ENCODE peak calls at places on chromosomes 13 and 19, in seven cellular contexts. One of them, this sample, is unnamed. For H3K4me1, the result is how much of the 10 kb centered on the place peaks cover.

GRCh38 chr19:1967087-1967608 is 26.2 kb downstream of the CSNK1G2 start:
- DNase-seq in fibroblast of lung: no peak
- DNase-seq in adrenal gland: no peak
- DNase-seq in body of pancreas: no peak
- DNase-seq in ascending aorta: no peak
- DNase-seq in CD8-positive, alpha-beta T cell: peak
- DNase-seq in endodermal cell: no peak
- DNase-seq in this sample: no peak

GRCh38 chr13:101139076-101139475 is 277.2 kb downstream of the NALCN start:
- DNase-seq in adrenal gland: no peak
- DNase-seq in ascending aorta: no peak
- DNase-seq in endodermal cell: no peak
- DNase-seq in CD8-positive, alpha-beta T cell: no peak
- DNase-seq in body of pancreas: no peak
- DNase-seq in fibroblast of lung: no peak
- DNase-seq in this sample: no peak

GRCh38 chr13:70864731-70865130 is 756.5 kb upstream of the KLHL1 start:
- DNase-seq in CD8-positive, alpha-beta T cell: no peak
- DNase-seq in body of pancreas: no peak
- DNase-seq in fibroblast of lung: no peak
- DNase-seq in adrenal gland: no peak
- DNase-seq in endodermal cell: no peak
- DNase-seq in ascending aorta: no peak
- DNase-seq in this sample: no peak

GRCh38 chr13:19586904-19587634 is 25.7 kb upstream of the TPTE2 start:
- DNase-seq in CD8-positive, alpha-beta T cell: peak
- DNase-seq in ascending aorta: no peak
- DNase-seq in fibroblast of lung: peak
- DNase-seq in adrenal gland: peak
- DNase-seq in body of pancreas: peak
- DNase-seq in endodermal cell: no peak
- DNase-seq in this sample: peak

GRCh38 chr13:94480672-94481145 is 1.2 kb upstream of the DCT start:
- DNase-seq in ascending aorta: no peak
- DNase-seq in CD8-positive, alpha-beta T cell: no peak
- DNase-seq in endodermal cell: no peak
- DNase-seq in fibroblast of lung: peak
- DNase-seq in body of pancreas: no peak
- DNase-seq in adrenal gland: no peak
- DNase-seq in this sample: no peak

GRCh38 chr13:50213526-50213925 is 198.3 kb downstream of the KCNRG start:
- DNase-seq in body of pancreas: no peak
- DNase-seq in ascending aorta: no peak
- DNase-seq in CD8-positive, alpha-beta T cell: no peak
- DNase-seq in fibroblast of lung: no peak
- DNase-seq in endodermal cell: no peak
- DNase-seq in adrenal gland: no peak
- DNase-seq in this sample: no peak

GRCh38 chr13:111043575-111043982 is 71.5 kb upstream of the ARHGEF7 start:
- DNase-seq in adrenal gland: no peak
- DNase-seq in body of pancreas: no peak
- DNase-seq in CD8-positive, alpha-beta T cell: no peak
- DNase-seq in endodermal cell: no peak
- DNase-seq in ascending aorta: peak
- DNase-seq in fibroblast of lung: no peak
- DNase-seq in this sample: peak

GRCh38 chr13:23506821-23507210 is 63.4 kb upstream of the TNFRSF19 start:
- DNase-seq in body of pancreas: no peak
- DNase-seq in CD8-positive, alpha-beta T cell: no peak
- DNase-seq in adrenal gland: no peak
- DNase-seq in ascending aorta: no peak
- DNase-seq in endodermal cell: no peak
- DNase-seq in fibroblast of lung: peak
- DNase-seq in this sample: peak

GRCh38 chr13:110227416-110227815 is 79.5 kb downstream of the COL4A1 start:
- DNase-seq in body of pancreas: no peak
- DNase-seq in fibroblast of lung: no peak
- DNase-seq in endodermal cell: no peak
- DNase-seq in CD8-positive, alpha-beta T cell: no peak
- DNase-seq in adrenal gland: no peak
- DNase-seq in ascending aorta: no peak
- DNase-seq in this sample: no peak

GRCh38 chr13:82136880-82137279 is 1745.4 kb downstream of the SLITRK1 start:
- DNase-seq in CD8-positive, alpha-beta T cell: no peak
- DNase-seq in fibroblast of lung: no peak
- DNase-seq in ascending aorta: no peak
- DNase-seq in body of pancreas: no peak
- DNase-seq in adrenal gland: no peak
- DNase-seq in endodermal cell: no peak
- DNase-seq in this sample: peak

GRCh38 chr13:87235621-87236020 is 435.6 kb upstream of the SLITRK5 start:
- DNase-seq in ascending aorta: no peak
- DNase-seq in body of pancreas: no peak
- DNase-seq in fibroblast of lung: no peak
- DNase-seq in CD8-positive, alpha-beta T cell: no peak
- DNase-seq in endodermal cell: no peak
- DNase-seq in adrenal gland: no peak
- DNase-seq in this sample: peak

GRCh38 chr19:2385053-2385721 is 25.1 kb downstream of the TMPRSS9 start:
- DNase-seq in body of pancreas: peak
- DNase-seq in adrenal gland: peak
- DNase-seq in CD8-positive, alpha-beta T cell: no peak
- DNase-seq in ascending aorta: no peak
- DNase-seq in endodermal cell: peak
- DNase-seq in fibroblast of lung: peak
- DNase-seq in this sample: peak

GRCh38 chr19:53521373-53522202 is 16.4 kb upstream of the ZNF331 start:
- DNase-seq in body of pancreas: no peak
- DNase-seq in CD8-positive, alpha-beta T cell: no peak
- DNase-seq in endodermal cell: no peak
- DNase-seq in fibroblast of lung: no peak
- DNase-seq in adrenal gland: no peak
- DNase-seq in ascending aorta: no peak
- DNase-seq in this sample: peak

GRCh38 chr13:94858856-94859811 is 146.8 kb upstream of the SOX21 start:
- DNase-seq in endodermal cell: peak
- DNase-seq in adrenal gland: peak
- DNase-seq in body of pancreas: peak
- DNase-seq in CD8-positive, alpha-beta T cell: no peak
- DNase-seq in fibroblast of lung: peak
- DNase-seq in ascending aorta: peak
- DNase-seq in this sample: no peak

GRCh38 chr19:7982651-7983099 is 22.8 kb downstream of the ELAVL1 start:
- DNase-seq in fibroblast of lung: no peak
- DNase-seq in body of pancreas: no peak
- DNase-seq in CD8-positive, alpha-beta T cell: no peak
- DNase-seq in adrenal gland: peak
- DNase-seq in ascending aorta: no peak
- DNase-seq in endodermal cell: no peak
- DNase-seq in this sample: no peak

GRCh38 chr19:7177926-7178325 is 108.4 kb downstream of the ZNF557 start:
- DNase-seq in fibroblast of lung: no peak
- DNase-seq in ascending aorta: no peak
- DNase-seq in adrenal gland: no peak
- DNase-seq in endodermal cell: no peak
- DNase-seq in body of pancreas: no peak
- DNase-seq in CD8-positive, alpha-beta T cell: no peak
- DNase-seq in this sample: no peak

GRCh38 chr13:44921931-44922758 is 67.1 kb downstream of the NUFIP1 start:
- DNase-seq in CD8-positive, alpha-beta T cell: no peak
- DNase-seq in body of pancreas: peak
- DNase-seq in ascending aorta: peak
- DNase-seq in endodermal cell: no peak
- DNase-seq in adrenal gland: peak
- DNase-seq in fibroblast of lung: peak
- DNase-seq in this sample: peak

GRCh38 chr13:100063333-100063732 is 25.6 kb upstream of the PCCA start:
- DNase-seq in endodermal cell: no peak
- DNase-seq in ascending aorta: no peak
- DNase-seq in adrenal gland: no peak
- DNase-seq in fibroblast of lung: peak
- DNase-seq in CD8-positive, alpha-beta T cell: no peak
- DNase-seq in body of pancreas: no peak
- DNase-seq in this sample: no peak

GRCh38 chr19:958967-959685 is 25.0 kb upstream of the WDR18 start:
- DNase-seq in adrenal gland: no peak
- DNase-seq in CD8-positive, alpha-beta T cell: no peak
- DNase-seq in fibroblast of lung: peak
- DNase-seq in body of pancreas: no peak
- DNase-seq in endodermal cell: no peak
- DNase-seq in ascending aorta: no peak
- DNase-seq in this sample: peak

GRCh38 chr19:18647807-18648206 is 11.0 kb downstream of the KLHL26 start:
- DNase-seq in endodermal cell: no peak
- DNase-seq in fibroblast of lung: no peak
- DNase-seq in CD8-positive, alpha-beta T cell: no peak
- DNase-seq in ascending aorta: no peak
- DNase-seq in body of pancreas: no peak
- DNase-seq in adrenal gland: no peak
- DNase-seq in this sample: no peak
- H3K4me1 ChIP-seq in endodermal cell: under half
- H3K4me1 ChIP-seq in fibroblast of lung: under half
- H3K4me1 ChIP-seq in CD8-positive, alpha-beta T cell: under half
- H3K4me1 ChIP-seq in ascending aorta: under half
- H3K4me1 ChIP-seq in body of pancreas: under half
- H3K4me1 ChIP-seq in adrenal gland: under half
- H3K4me1 ChIP-seq in this sample: under half

GRCh38 chr19:13024126-13024957 is 29.1 kb downstream of the NFIX start:
- DNase-seq in endodermal cell: peak
- DNase-seq in fibroblast of lung: no peak
- DNase-seq in ascending aorta: no peak
- DNase-seq in adrenal gland: no peak
- DNase-seq in body of pancreas: no peak
- DNase-seq in CD8-positive, alpha-beta T cell: no peak
- DNase-seq in this sample: peak

GRCh38 chr19:13024958-13025653 is 29.8 kb downstream of the NFIX start:
- DNase-seq in fibroblast of lung: no peak
- DNase-seq in body of pancreas: no peak
- DNase-seq in CD8-positive, alpha-beta T cell: no peak
- DNase-seq in ascending aorta: no peak
- DNase-seq in endodermal cell: peak
- DNase-seq in adrenal gland: peak
- DNase-seq in this sample: peak

GRCh38 chr19:13023666-13024065 is 28.4 kb downstream of the NFIX start:
- DNase-seq in CD8-positive, alpha-beta T cell: no peak
- DNase-seq in endodermal cell: no peak
- DNase-seq in body of pancreas: no peak
- DNase-seq in adrenal gland: no peak
- DNase-seq in fibroblast of lung: peak
- DNase-seq in ascending aorta: no peak
- DNase-seq in this sample: peak

GRCh38 chr19:13022111-13022858 is 27.0 kb downstream of the NFIX start:
- DNase-seq in endodermal cell: no peak
- DNase-seq in adrenal gland: peak
- DNase-seq in CD8-positive, alpha-beta T cell: no peak
- DNase-seq in body of pancreas: peak
- DNase-seq in fibroblast of lung: peak
- DNase-seq in ascending aorta: peak
- DNase-seq in this sample: no peak

GRCh38 chr19:13022859-13023636 is 27.8 kb downstream of the NFIX start:
- DNase-seq in adrenal gland: peak
- DNase-seq in body of pancreas: peak
- DNase-seq in CD8-positive, alpha-beta T cell: no peak
- DNase-seq in ascending aorta: peak
- DNase-seq in endodermal cell: peak
- DNase-seq in fibroblast of lung: peak
- DNase-seq in this sample: peak
- TF ChIP-seq CTCF in adrenal gland: no peak
- TF ChIP-seq CTCF in body of pancreas: no peak
- TF ChIP-seq CTCF in CD8-positive, alpha-beta T cell: no peak
- TF ChIP-seq CTCF in ascending aorta: no peak
- TF ChIP-seq CTCF in endodermal cell: no peak
- TF ChIP-seq CTCF in fibroblast of lung: no peak
- TF ChIP-seq CTCF in this sample: no peak

GRCh38 chr19:17752865-17753639 is 1.8 kb downstream of the FCHO1 start:
- DNase-seq in ascending aorta: no peak
- DNase-seq in endodermal cell: no peak
- DNase-seq in body of pancreas: no peak
- DNase-seq in CD8-positive, alpha-beta T cell: no peak
- DNase-seq in fibroblast of lung: no peak
- DNase-seq in adrenal gland: no peak
- DNase-seq in this sample: no peak
- H3K4me1 ChIP-seq in ascending aorta: under half
- H3K4me1 ChIP-seq in endodermal cell: under half
- H3K4me1 ChIP-seq in body of pancreas: under half
- H3K4me1 ChIP-seq in CD8-positive, alpha-beta T cell: half or more
- H3K4me1 ChIP-seq in fibroblast of lung: under half
- H3K4me1 ChIP-seq in adrenal gland: under half
- H3K4me1 ChIP-seq in this sample: under half

GRCh38 chr13:112587767-112588489 is at the start of gene TUBGCP3:
- DNase-seq in fibroblast of lung: peak
- DNase-seq in adrenal gland: peak
- DNase-seq in CD8-positive, alpha-beta T cell: peak
- DNase-seq in ascending aorta: peak
- DNase-seq in body of pancreas: peak
- DNase-seq in endodermal cell: peak
- DNase-seq in this sample: peak
- TF ChIP-seq CTCF in fibroblast of lung: no peak
- TF ChIP-seq CTCF in adrenal gland: no peak
- TF ChIP-seq CTCF in CD8-positive, alpha-beta T cell: no peak
- TF ChIP-seq CTCF in ascending aorta: no peak
- TF ChIP-seq CTCF in body of pancreas: peak
- TF ChIP-seq CTCF in endodermal cell: peak
- TF ChIP-seq CTCF in this sample: no peak

DNA sequence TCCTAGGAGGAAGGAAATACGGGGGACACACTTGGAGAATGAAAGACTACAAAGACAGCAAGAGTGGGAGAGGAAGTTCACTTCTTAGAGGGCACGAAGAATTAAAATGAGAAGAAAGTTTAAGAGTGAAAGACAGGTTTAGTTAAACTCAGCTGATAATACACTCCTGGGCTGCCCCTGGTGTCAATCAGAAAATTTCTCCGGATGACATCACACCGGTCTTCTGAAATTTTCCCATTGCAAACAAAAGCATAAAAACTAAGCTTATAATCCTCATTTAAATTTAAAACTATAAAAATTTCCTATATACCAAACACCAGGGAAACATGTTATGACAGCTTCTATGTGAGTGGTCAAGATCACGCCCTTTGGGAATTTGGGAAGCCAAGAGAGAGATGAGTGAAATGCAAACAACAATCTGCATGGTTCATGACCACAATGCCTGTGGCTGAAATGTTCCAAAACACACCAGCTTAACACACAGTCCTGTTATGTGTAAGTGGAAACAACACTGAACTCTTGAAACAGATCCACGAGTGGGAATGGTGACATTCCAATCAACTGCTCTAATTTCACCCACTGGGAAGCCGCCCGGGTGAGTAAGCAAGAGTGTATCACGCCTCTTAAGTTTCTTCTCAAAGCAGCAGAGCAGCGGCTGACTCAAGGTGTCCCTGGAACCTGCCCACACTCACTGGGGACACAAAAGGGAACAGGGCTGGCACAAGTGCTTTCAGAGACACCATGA is 49.0 kb downstream of the BRD4 start:
- DNase-seq in fibroblast of lung: peak
- DNase-seq in endodermal cell: no peak
- DNase-seq in adrenal gland: peak
- DNase-seq in body of pancreas: no peak
- DNase-seq in CD8-positive, alpha-beta T cell: no peak
- DNase-seq in ascending aorta: peak
- DNase-seq in this sample: peak
- H3K4me1 ChIP-seq in fibroblast of lung: under half
- H3K4me1 ChIP-seq in endodermal cell: under half
- H3K4me1 ChIP-seq in adrenal gland: half or more
- H3K4me1 ChIP-seq in body of pancreas: half or more
- H3K4me1 ChIP-seq in CD8-positive, alpha-beta T cell: half or more
- H3K4me1 ChIP-seq in ascending aorta: under half
- H3K4me1 ChIP-seq in this sample: under half

This sample was measured in PC-3.